ENCODE peak calls at places on chromosome 3, in seven cellular contexts. V is fibroblast of mammary gland; N is activated naive CD4-positive, alpha-beta T cell treated with anti-CD3 and anti-CD28 coated beads, Interleukin-2, amount 50 U/mL, for 72 hours; U is GM10248; S is lower leg skin; Z is natural killer cell treated with Interleukin-12 subunit alpha and Interleukin-12 subunit beta and Interleukin-15 and Interleukin-18, amount 100 ng/mL, for 72 hours; Q is neuronal stem cell. G is an unnamed sample.

GRCh38 chr3:154745925-154746324 is 315.9 kb upstream of the GPR149 start:
- DNase-seq in V (no peak), N (no peak), U (no peak), S (no peak), Z (no peak), Q (no peak), G (no peak)

GRCh38 chr3:127483902-127484591 is 106.5 kb downstream of the TPRA1 start:
- DNase-seq in V (no peak), N (peak; percentile 72), U (peak; percentile 71), S (no peak), Z (peak; percentile 22), Q (no peak), G (no peak)

GRCh38 chr3:104878395-104878794 is 488.3 kb upstream of the ALCAM start:
- DNase-seq in V (peak; percentile 26), N (no peak), U (no peak), S (no peak), Z (no peak), Q (no peak), G (no peak)

GRCh38 chr3:42509111-42509510 is 6.7 kb downstream of the VIPR1 start:
- DNase-seq in V (no peak), N (no peak), U (no peak), S (no peak), Z (no peak), Q (no peak), G (no peak)

GRCh38 chr3:96646596-96646995 is 167.8 kb upstream of the EPHA6 start:
- DNase-seq in V (no peak), N (no peak), U (no peak), S (no peak), Z (no peak), Q (no peak), G (no peak)

GRCh38 chr3:189841474-189842205 is 210.5 kb downstream of the TP63 start:
- DNase-seq in V (peak; percentile 65), N (peak; percentile 20), U (no peak), S (no peak), Z (no peak), Q (no peak), G (peak; percentile 23)

GRCh38 chr3:127535106-127535785 is 55.3 kb downstream of the TPRA1 start:
- DNase-seq in V (no peak), N (no peak), U (no peak), S (no peak), Z (no peak), Q (no peak), G (no peak)

GRCh38 chr3:194870394-194871110 is 184.9 kb downstream of the FAM43A start:
- DNase-seq in V (peak; percentile 95), N (no peak), U (no peak), S (no peak), Z (no peak), Q (no peak), G (peak; percentile 28)

GRCh38 chr3:160112481-160112880 is 112.7 kb upstream of the C3orf80 start:
- DNase-seq in V (peak; percentile 23), N (no peak), U (no peak), S (no peak), Z (no peak), Q (no peak), G (no peak)

GRCh38 chr3:51706788-51707731 is at the start of gene GRM2:
- DNase-seq in V (peak; percentile 78), N (peak; percentile 27), U (no peak), S (peak; percentile 42), Z (peak; percentile 55), Q (peak; percentile 89), G (no peak)

GRCh38 chr3:135987647-135988046 is 22.1 kb downstream of the PPP2R3A start:
- DNase-seq in V (peak; percentile 28), N (no peak), U (no peak), S (no peak), Z (no peak), Q (no peak), G (no peak)

GRCh38 chr3:158830391-158830790 is 28.5 kb downstream of the MFSD1 start:
- DNase-seq in V (peak; percentile 90), N (no peak), U (no peak), S (no peak), Z (no peak), Q (no peak), G (peak; percentile 19)

GRCh38 chr3:66480666-66481065 is 20.2 kb downstream of the LRIG1 start:
- DNase-seq in V (no peak), N (peak; percentile 34), U (no peak), S (no peak), Z (peak; percentile 66), Q (no peak), G (no peak)

G was measured in H54.